ENCODE peak calls at places on chromosomes 5 and 9, in seven cellular contexts. E is nucleus accumbens; I is GM04504; L is naive B cell; P is stimulated activated CD4-positive, alpha-beta T cell treated with anti-CD3 and anti-CD28 coated beads, Interleukin-2, amount 100 ng/mL, for 48 hours; G is gastrocnemius medialis; Z is activated T-helper 1 cell treated with Interleukin-2 at 50 U/mL for 16 hours. Y is an unnamed sample.
A peak's percentile ranks its signal among the peaks of the same experiment; 100 is the strongest.

GRCh38 chr9:130437011-130437784 is 7.6 kb upstream of the ASS1 start:
- DNase-seq in E (no peak), I (no peak), L (no peak), P (no peak), G (no peak), Z (no peak), Y (no peak)

GRCh38 chr9:136401173-136401922 is 1.4 kb upstream of the SNAPC4 start:
- DNase-seq in E (no peak), I (no peak), L (no peak), P (no peak), G (no peak), Z (no peak), Y (no peak)

GRCh38 chr5:14615365-14615764 is 33.8 kb downstream of the OTULINL start:
- DNase-seq in E (no peak), I (no peak), L (no peak), P (no peak), G (no peak), Z (no peak), Y (no peak)

GRCh38 chr9:98373622-98374021 is 118.2 kb upstream of the TBC1D2 start:
- DNase-seq in E (no peak), I (no peak), L (no peak), P (no peak), G (no peak), Z (no peak), Y (no peak)

GRCh38 chr5:111948517-111948916 is 191.5 kb upstream of the NREP start:
- DNase-seq in E (no peak), I (peak; percentile 95), L (no peak), P (no peak), G (no peak), Z (no peak), Y (no peak)

GRCh38 chr5:170330568-170331054 is 33.0 kb upstream of the LCP2 start:
- DNase-seq in E (no peak), I (no peak), L (no peak), P (no peak), G (no peak), Z (no peak), Y (no peak)

GRCh38 chr5:150144211-150144801 is 11.3 kb downstream of the PDGFRB start:
- DNase-seq in E (no peak), I (no peak), L (no peak), P (no peak), G (peak; percentile 45), Z (no peak), Y (peak; percentile 60)

GRCh38 chr9:90767523-90768100 is 34.0 kb upstream of the SYK start:
- DNase-seq in E (no peak), I (no peak), L (no peak), P (no peak), G (no peak), Z (no peak), Y (no peak)

GRCh38 chr5:150514708-150515211 is 6.8 kb downstream of the NDST1 start:
- DNase-seq in E (no peak), I (no peak), L (no peak), P (no peak), G (no peak), Z (no peak), Y (peak; percentile 62)

GRCh38 chr5:171984748-171985419 is 21.6 kb downstream of the FBXW11 start:
- DNase-seq in E (no peak), I (peak; percentile 76), L (no peak), P (no peak), G (no peak), Z (no peak), Y (no peak)

GRCh38 chr5:33338336-33339110 is 102.2 kb upstream of the TARS1 start:
- DNase-seq in E (no peak), I (no peak), L (no peak), P (no peak), G (no peak), Z (no peak), Y (no peak)

GRCh38 chr5:137708796-137709559 is 26.9 kb downstream of the KLHL3 start:
- DNase-seq in E (no peak), I (no peak), L (no peak), P (no peak), G (no peak), Z (no peak), Y (peak; percentile 63)

GRCh38 chr5:83721878-83722779 is 1.5 kb upstream of the HAPLN1 start:
- DNase-seq in E (peak; percentile 31), I (no peak), L (no peak), P (peak; percentile 14), G (no peak), Z (no peak), Y (peak; percentile 70)

GRCh38 chr5:81205058-81205457 is 28.1 kb upstream of the CKMT2 start:
- DNase-seq in E (no peak), I (no peak), L (no peak), P (no peak), G (no peak), Z (no peak), Y (no peak)

GRCh38 chr9:109922617-109923260 is 142.7 kb downstream of the PALM2AKAP2 start:
- DNase-seq in E (no peak), I (no peak), L (no peak), P (no peak), G (no peak), Z (no peak), Y (no peak)

GRCh38 chr9:128579194-128579593 is 26.8 kb downstream of the SPTAN1 start:
- DNase-seq in E (no peak), I (no peak), L (no peak), P (no peak), G (no peak), Z (no peak), Y (no peak)

GRCh38 chr5:80990527-80990926 is 30.4 kb downstream of the RASGRF2 start:
- DNase-seq in E (no peak), I (no peak), L (no peak), P (no peak), G (no peak), Z (no peak), Y (no peak)

GRCh38 chr5:139492700-139493192 is 10.2 kb upstream of the STING1 start:
- DNase-seq in E (no peak), I (no peak), L (no peak), P (no peak), G (no peak), Z (no peak), Y (no peak)

GRCh38 chr9:119278138-119278537 is 91.1 kb downstream of the BRINP1 start:
- DNase-seq in E (no peak), I (no peak), L (no peak), P (no peak), G (no peak), Z (no peak), Y (no peak)

GRCh38 chr9:128593039-128593438 is 40.7 kb downstream of the SPTAN1 start:
- DNase-seq in E (no peak), I (no peak), L (no peak), P (no peak), G (no peak), Z (no peak), Y (no peak)

GRCh38 chr9:128724744-128725211 is 851 bp upstream of the ZDHHC12 start:
- DNase-seq in E (peak; percentile 65), I (peak; percentile 71), L (no peak), P (peak; percentile 42), G (peak; percentile 28), Z (no peak), Y (peak; percentile 83)

GRCh38 chr9:70607926-70608325 is 193.5 kb upstream of the KLF9 start:
- DNase-seq in E (no peak), I (no peak), L (peak; percentile 55), P (no peak), G (no peak), Z (no peak), Y (no peak)

GRCh38 chr9:127525426-127526188 is 74.3 kb downstream of the LRSAM1 start:
- DNase-seq in E (no peak), I (no peak), L (peak; percentile 9), P (no peak), G (no peak), Z (no peak), Y (no peak)

GRCh38 chr5:75034137-75034739 is 18.1 kb downstream of the GCNT4 start:
- DNase-seq in E (no peak), I (no peak), L (no peak), P (no peak), G (no peak), Z (peak; percentile 5), Y (no peak)

GRCh38 chr5:157336423-157336744 is 70.5 kb downstream of the CYFIP2 start:
- DNase-seq in E (no peak), I (no peak), L (no peak), P (no peak), G (no peak), Z (no peak), Y (no peak)

GRCh38 chr5:170491479-170491878 is 12.3 kb upstream of the KCNIP1 start:
- DNase-seq in E (no peak), I (peak; percentile 77), L (no peak), P (no peak), G (no peak), Z (no peak), Y (no peak)

GRCh38 chr9:81665514-81665838 is 23.9 kb downstream of the TLE1 start:
- DNase-seq in E (no peak), I (no peak), L (no peak), P (no peak), G (no peak), Z (no peak), Y (no peak)

GRCh38 chr9:109010676-109011655 is 2.3 kb downstream of the CTNNAL1 start:
- DNase-seq in E (no peak), I (no peak), L (no peak), P (peak; percentile 48), G (no peak), Z (no peak), Y (peak; percentile 65)

GRCh38 chr5:134577796-134578577 is 52.5 kb downstream of the JADE2 start:
- DNase-seq in E (peak; percentile 53), I (peak; percentile 51), L (peak; percentile 68), P (peak; percentile 76), G (peak; percentile 31), Z (peak; percentile 53), Y (peak; percentile 86)

GRCh38 chr5:3230941-3231340 is 364.7 kb upstream of the IRX1 start:
- DNase-seq in E (no peak), I (no peak), L (no peak), P (no peak), G (no peak), Z (no peak), Y (no peak)